ENCODE peak calls at places on chromosomes 5 and 9, in five cellular contexts. A, Q, G, B and W are unnamed samples.

GRCh38 chr5:149053027-149053705 is 9.7 kb downstream of the SH3TC2 start:
- DNase-seq in A (no peak), Q (no peak), G (no peak), B (no peak), W (no peak)

GRCh38 chr5:107067391-107067790 is 603.3 kb downstream of the EFNA5 start:
- DNase-seq in G (no peak), A (no peak), B (no peak), Q (no peak), W (no peak)

GRCh38 chr5:174344335-174344734 is 298.8 kb downstream of the NSG2 start:
- DNase-seq in G (no peak), B (no peak), Q (no peak), A (no peak), W (no peak)

GRCh38 chr9:93096811-93097382 is 880 bp downstream of the CARD19 start:
- DNase-seq in A (no peak), Q (no peak), B (no peak), G (no peak), W (peak; percentile 5)

GRCh38 chr5:143349127-143349526 is 54.4 kb downstream of the NR3C1 start:
- DNase-seq in Q (no peak), G (no peak), A (no peak), B (peak; percentile 15), W (no peak)

GRCh38 chr5:139971202-139971725 is 71.8 kb downstream of the NRG2 start:
- DNase-seq in B (no peak), G (no peak), Q (no peak), A (no peak), W (peak; percentile 52)

GRCh38 chr9:2928386-2928785 is 84.5 kb upstream of the PUM3 start:
- DNase-seq in B (no peak), Q (no peak), G (no peak), A (no peak), W (no peak)

GRCh38 chr5:179608131-179608581 is 15.3 kb downstream of the HNRNPH1 start:
- DNase-seq in G (no peak), A (no peak), B (peak; percentile 9), Q (no peak), W (no peak)

GRCh38 chr9:109448223-109448622 is 49.9 kb downstream of the PTPN3 start:
- DNase-seq in B (no peak), Q (no peak), A (no peak), G (no peak), W (no peak)

GRCh38 chr5:98163796-98164493 is 609.5 kb upstream of the RGMB start:
- DNase-seq in Q (no peak), G (no peak), B (no peak), A (no peak), W (no peak)

GRCh38 chr9:108182950-108183381 is 672.8 kb downstream of the ACTL7B start:
- DNase-seq in Q (no peak), G (no peak), A (no peak), B (no peak), W (no peak)

GRCh38 chr9:130666393-130667116 is 2.2 kb downstream of the PRDM12 start:
- DNase-seq in A (no peak), B (no peak), G (no peak), Q (no peak), W (no peak)

GRCh38 chr5:66074891-66075290 is 69.2 kb upstream of the SREK1 start:
- DNase-seq in G (no peak), Q (no peak), A (no peak), B (no peak), W (no peak)

GRCh38 chr5:33415811-33416354 is 24.9 kb upstream of the TARS1 start:
- DNase-seq in G (no peak), Q (no peak), B (no peak), A (no peak), W (no peak)

GRCh38 chr9:137679249-137679648 is 60.4 kb downstream of the EHMT1 start:
- DNase-seq in G (no peak), A (no peak), Q (no peak), B (no peak), W (no peak)

GRCh38 chr5:158119852-158120708 is 261.1 kb upstream of the CLINT1 start:
- DNase-seq in Q (no peak), B (no peak), G (no peak), A (no peak), W (no peak)

GRCh38 chr9:18075253-18075977 is 398.5 kb upstream of the ADAMTSL1 start:
- DNase-seq in Q (peak; percentile 57), A (no peak), B (no peak), G (no peak), W (no peak)

GRCh38 chr5:37694867-37695266 is 145.0 kb downstream of the GDNF start:
- DNase-seq in B (no peak), Q (no peak), A (no peak), G (no peak), W (no peak)

GRCh38 chr5:111494350-111494999 is 17.9 kb downstream of the STARD4 start:
- DNase-seq in Q (no peak), A (no peak), G (no peak), B (no peak), W (no peak)

GRCh38 chr5:75568202-75568601 is 43.1 kb upstream of the ANKDD1B start:
- DNase-seq in A (no peak), Q (no peak), B (no peak), G (no peak), W (no peak)

GRCh38 chr9:130946778-130947617 is 8.0 kb upstream of the FIBCD1 start:
- DNase-seq in Q (peak; percentile 82), B (peak; percentile 66), A (peak; percentile 43), G (no peak), W (no peak)

GRCh38 chr5:39478851-39479250 is 54.1 kb upstream of the DAB2 start:
- DNase-seq in Q (no peak), G (no peak), B (no peak), A (no peak), W (no peak)

GRCh38 chr5:124438390-124439380 is 307.8 kb downstream of the ZNF608 start:
- DNase-seq in B (no peak), Q (no peak), G (no peak), A (no peak), W (no peak)

GRCh38 chr9:88420227-88420626 is 32.0 kb downstream of the SPIN1 start:
- DNase-seq in Q (no peak), B (no peak), A (no peak), G (no peak), W (no peak)
- H3K27me3 ChIP-seq in Q (no peaks in the 10 kb centered on the region), B (no peaks in the 10 kb centered on the region), A (no peaks in the 10 kb centered on the region), G (no peaks in the 10 kb centered on the region), W (no peaks in the 10 kb centered on the region)

DNA sequence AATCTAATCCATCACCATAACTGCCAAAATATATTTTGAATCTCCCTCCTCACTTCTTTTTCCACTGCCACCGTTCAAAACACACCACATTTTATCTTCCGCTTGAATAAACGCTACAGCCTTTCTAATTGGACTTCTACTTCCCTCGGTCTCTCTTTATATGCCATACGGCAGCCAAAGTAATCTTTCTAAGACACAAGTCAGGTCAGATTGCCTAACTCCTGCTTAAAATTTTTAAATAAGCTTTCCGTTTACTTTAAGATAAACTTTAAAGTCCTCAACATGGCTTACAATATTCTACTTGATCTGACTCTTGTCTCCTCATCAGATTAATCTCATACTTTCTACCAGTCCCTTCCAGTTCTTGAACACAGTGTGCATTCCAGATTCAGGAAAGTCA is 9.7 kb downstream of the AFF4 start:
- DNase-seq in A (no peak), B (no peak), Q (no peak), G (no peak), W (no peak)
- TF ChIP-seq POLR2AphosphoS5 in A (no peak), B (no peak), Q (no peak), G (no peak), W (no peak)

GRCh38 chr9:34962530-34962929 is 4.4 kb downstream of the PHF24 start:
- DNase-seq in B (no peak), Q (no peak), A (no peak), G (no peak), W (no peak)
- H3K27me3 ChIP-seq in B (peaks cover 12% of the 10 kb centered on the region), Q (peaks cover 94% of the 10 kb centered on the region), A (peaks cover 80% of the 10 kb centered on the region), G (peaks cover 22% of the 10 kb centered on the region), W (no peaks in the 10 kb centered on the region)

GRCh38 chr9:127128341-127129072 is 6.1 kb upstream of the ANGPTL2 start:
- DNase-seq in B (no peak), Q (no peak), A (no peak), G (no peak), W (no peak)
- TF ChIP-seq POLR2AphosphoS5 in B (no peak), Q (peak; percentile 7), A (no peak), G (no peak), W (no peak)

DNA sequence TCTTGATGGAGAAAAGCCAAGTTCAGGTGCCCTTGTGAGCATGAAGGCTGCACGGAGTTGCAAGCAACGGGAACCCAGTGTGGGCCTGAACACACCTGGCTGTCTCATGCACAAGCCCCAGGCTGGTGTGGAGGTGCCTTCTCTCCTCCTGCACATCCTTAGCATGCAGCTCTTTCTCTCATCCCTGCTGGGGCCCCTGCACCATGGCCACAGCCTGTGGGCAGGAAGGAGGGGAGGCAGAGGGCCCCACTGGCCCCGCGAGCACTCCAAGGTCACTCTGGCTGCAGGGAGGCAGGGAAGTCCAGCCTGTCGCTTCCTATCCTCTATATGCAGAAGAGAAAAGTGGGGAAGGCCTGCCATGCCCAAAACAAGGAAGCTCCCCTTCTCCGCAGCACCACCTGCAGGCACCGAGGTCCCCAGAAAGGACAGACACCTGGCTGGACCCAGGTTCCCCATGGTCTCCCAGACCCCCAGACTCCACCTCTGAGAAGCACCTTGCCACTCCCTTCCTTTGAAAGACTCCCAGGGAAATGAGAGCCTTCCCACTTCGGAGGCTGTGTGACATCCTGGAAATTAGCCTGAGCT is 18.6 kb downstream of the STKLD1 start:
- DNase-seq in G (no peak), B (no peak), A (no peak), Q (no peak), W (no peak)
- H3K27me3 ChIP-seq in G (peaks cover 21% of the 10 kb centered on the region), B (peaks cover 22% of the 10 kb centered on the region), A (peaks cover 2% of the 10 kb centered on the region), Q (peaks cover 42% of the 10 kb centered on the region), W (peaks cover 17% of the 10 kb centered on the region)

GRCh38 chr9:114341152-114341830 is 11.6 kb downstream of the ORM2 start:
- DNase-seq in B (no peak), A (no peak), G (no peak), Q (no peak), W (no peak)

GRCh38 chr9:114336699-114337395 is 7.2 kb downstream of the ORM2 start:
- DNase-seq in Q (no peak), B (no peak), A (no peak), G (no peak), W (no peak)

GRCh38 chr9:114338187-114338586 is 8.5 kb downstream of the ORM2 start:
- DNase-seq in G (no peak), B (no peak), A (no peak), Q (no peak), W (no peak)

GRCh38 chr9:114341991-114342390 is 12.3 kb downstream of the ORM2 start:
- DNase-seq in G (no peak), B (no peak), A (no peak), Q (no peak), W (no peak)

GRCh38 chr9:114339130-114339908 is 9.7 kb downstream of the ORM2 start:
- DNase-seq in G (peak; percentile 40), B (peak; percentile 86), Q (peak; percentile 53), A (no peak), W (no peak)
- TF ChIP-seq POLR2AphosphoS5 in G (no peak), B (no peak), Q (no peak), A (no peak), W (no peak)